ENCODE peak calls at places on chromosomes 1 and 21, in five cellular contexts. W is tibial artery; P is right lobe of liver; Y is naive thymus-derived CD4-positive, alpha-beta T cell; Q is HFF-Myc. B is an unnamed sample.

GRCh38 chr1:76124196-76124595 is 49.6 kb downstream of the ST6GALNAC3 start:
- DNase-seq in W (no peak), P (no peak), Y (no peak), Q (no peak), B (no peak)

GRCh38 chr1:102120910-102121309 is 124.2 kb upstream of the OLFM3 start:
- DNase-seq in Y (no peak), P (no peak), W (no peak), Q (no peak), B (no peak)

GRCh38 chr1:62103880-62104279 is 90.8 kb upstream of the L1TD1 start:
- DNase-seq in W (no peak), Q (no peak), P (no peak), Y (no peak), B (no peak)

GRCh38 chr1:24659166-24659904 is 16.2 kb downstream of the SRRM1 start:
- DNase-seq in W (no peak), Q (no peak), Y (no peak), P (no peak), B (no peak)

GRCh38 chr1:165445388-165445787 is 462 bp upstream of the RXRG start:
- DNase-seq in W (no peak), P (no peak), Y (no peak), Q (no peak), B (no peak)

GRCh38 chr1:200334661-200335256 is 75.1 kb downstream of the ZNF281 start:
- DNase-seq in W (no peak), Q (no peak), Y (no peak), P (no peak), B (no peak)

GRCh38 chr1:119646521-119647227 is 1.4 kb downstream of the ZNF697 start:
- DNase-seq in W (no peak), Q (no peak), Y (no peak), P (no peak), B (no peak)

GRCh38 chr1:186896211-186896610 is 67.5 kb downstream of the PLA2G4A start:
- DNase-seq in W (no peak), P (no peak), Y (no peak), Q (no peak), B (no peak)

GRCh38 chr1:12063141-12064072 is at the start of gene TNFRSF8:
- DNase-seq in P (no peak), Y (no peak), W (no peak), Q (no peak), B (no peak)

GRCh38 chr1:91749690-91750335 is 136.1 kb downstream of the TGFBR3 start:
- DNase-seq in W (no peak), P (no peak), Y (no peak), Q (no peak), B (no peak)

GRCh38 chr1:156124557-156125483 is 10.3 kb downstream of the LMNA start:
- DNase-seq in P (no peak), W (peak), Y (peak), Q (no peak), B (no peak)

GRCh38 chr21:26948194-26948593 is 18.7 kb downstream of the ADAMTS5 start:
- DNase-seq in Y (no peak), W (no peak), P (no peak), Q (no peak), B (no peak)

GRCh38 chr21:42220138-42220701 is 1.3 kb downstream of the ABCG1 start:
- DNase-seq in W (peak), Y (peak), Q (no peak), P (peak), B (no peak)

GRCh38 chr21:37704751-37705150 is 211.5 kb downstream of the KCNJ6 start:
- DNase-seq in Q (no peak), W (no peak), Y (no peak), P (peak), B (no peak)

GRCh38 chr1:184443624-184444023 is 56.8 kb downstream of the C1orf21 start:
- DNase-seq in Q (no peak), W (no peak), Y (no peak), P (no peak), B (no peak)

GRCh38 chr1:167223144-167224103 is 2.7 kb downstream of the POU2F1 start:
- DNase-seq in P (no peak), Y (no peak), W (no peak), Q (peak), B (no peak)

GRCh38 chr1:178271471-178271870 is 177.6 kb downstream of the RASAL2 start:
- DNase-seq in P (no peak), Q (no peak), W (no peak), Y (no peak), B (no peak)

GRCh38 chr1:41498809-41499208 is 14.3 kb upstream of the EDN2 start:
- DNase-seq in Y (no peak), W (no peak), P (peak), Q (no peak), B (peak)

GRCh38 chr1:203467550-203467921 is 8.1 kb upstream of the PRELP start:
- DNase-seq in Y (no peak), W (peak), Q (no peak), P (peak), B (no peak)

GRCh38 chr1:160108888-160109662 is 6.5 kb upstream of the ATP1A2 start:
- DNase-seq in Y (peak), P (no peak), Q (peak), W (no peak), B (no peak)

GRCh38 chr1:11316701-11317100 is 43.7 kb downstream of the UBIAD1 start:
- DNase-seq in Y (no peak), P (no peak), W (no peak), Q (no peak), B (no peak)

GRCh38 chr1:91014475-91014874 is 7.4 kb downstream of the ZNF644 start:
- DNase-seq in Y (no peak), Q (no peak), P (no peak), W (no peak), B (no peak)

GRCh38 chr1:89065077-89065868 is at the start of gene GBP1:
- DNase-seq in Y (peak), Q (peak), W (no peak), P (no peak), B (no peak)

GRCh38 chr1:85258536-85259117 is 835 bp downstream of the C1orf52 start:
- DNase-seq in W (no peak), P (no peak), Q (no peak), Y (no peak), B (no peak)

GRCh38 chr1:33017175-33017574 is 19.5 kb downstream of the AK2 start:
- DNase-seq in P (no peak), Q (no peak), W (no peak), Y (no peak), B (no peak)

GRCh38 chr1:107844009-107844408 is 121.0 kb downstream of the VAV3 start:
- DNase-seq in W (no peak), Q (no peak), P (no peak), Y (no peak), B (no peak)

GRCh38 chr1:244779410-244779809 is 56.0 kb upstream of the COX20 start:
- DNase-seq in W (no peak), Y (no peak), P (no peak), Q (no peak), B (no peak)

GRCh38 chr1:36239941-36240637 is 15.8 kb downstream of the THRAP3 start:
- DNase-seq in W (no peak), P (no peak), Q (no peak), Y (no peak), B (no peak)

GRCh38 chr1:154750681-154751665 is 119.1 kb downstream of the KCNN3 start:
- DNase-seq in Y (no peak), W (no peak), Q (no peak), P (no peak), B (no peak)

GRCh38 chr1:20698195-20698910 is 19.5 kb downstream of the KIF17 start:
- DNase-seq in W (no peak), P (no peak), Q (peak), Y (no peak), B (no peak)

GRCh38 chr1:206702803-206703202 is 18.1 kb downstream of the MAPKAPK2 start:
- DNase-seq in P (no peak), Y (no peak), Q (no peak), W (no peak), B (no peak)

GRCh38 chr1:228021526-228022030 is 14.8 kb downstream of the WNT3A start:
- DNase-seq in Y (no peak), Q (no peak), W (no peak), P (peak), B (peak)

GRCh38 chr1:173393655-173393993 is 83.5 kb upstream of the PRDX6 start:
- DNase-seq in W (no peak), Y (no peak), P (no peak), Q (peak), B (no peak)

GRCh38 chr1:222781251-222781650 is 33.6 kb upstream of the DISP1 start:
- DNase-seq in Y (no peak), W (no peak), P (no peak), Q (no peak), B (no peak)

GRCh38 chr1:222777977-222778376 is 36.9 kb upstream of the DISP1 start:
- DNase-seq in W (no peak), Y (no peak), Q (no peak), P (no peak), B (no peak)

DNA sequence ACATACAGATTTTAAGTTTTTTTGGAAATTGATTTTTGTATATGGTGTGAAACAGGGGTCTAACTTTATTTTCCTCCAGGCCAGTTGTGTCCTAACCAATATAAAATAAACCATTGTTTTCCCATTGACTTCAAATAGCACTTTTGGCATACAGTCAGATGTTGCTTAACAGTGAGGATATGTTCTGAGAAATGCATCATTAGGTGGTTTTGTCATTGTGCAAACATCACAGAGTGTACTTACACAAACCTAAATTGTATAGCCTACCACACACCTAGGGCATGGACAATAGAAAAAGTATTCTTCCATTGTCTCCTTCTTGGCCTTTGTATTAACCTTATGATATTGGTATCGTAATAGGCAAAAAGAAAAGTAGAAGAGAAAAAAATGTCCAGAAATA is 37.4 kb upstream of the DISP1 start:
- DNase-seq in P (no peak), W (no peak), Q (no peak), Y (no peak), B (no peak)
- H3K4me3 ChIP-seq in P (no peak), W (no peak), Q (no peak), Y (no peak), B (no peak)

DNA sequence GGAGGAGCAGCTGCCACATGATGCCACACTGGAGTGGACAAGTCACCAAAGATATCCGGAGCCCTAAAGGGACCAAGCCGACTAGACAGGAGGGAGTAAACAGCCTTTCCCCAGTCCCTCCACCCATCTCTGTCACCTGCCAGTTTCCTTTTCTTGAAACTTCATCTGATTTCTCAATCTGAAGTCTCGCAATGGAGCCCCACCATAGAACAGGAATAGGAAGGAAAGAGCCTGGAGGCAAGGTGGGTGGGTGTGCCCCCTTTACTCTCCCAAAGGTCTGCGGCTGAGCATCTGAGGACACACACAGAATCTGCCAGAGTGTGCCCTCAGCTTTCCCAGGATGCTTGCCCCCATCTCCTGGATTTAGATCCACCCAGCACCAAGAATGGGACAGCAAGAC is at the start of gene FCGR3B:
- DNase-seq in Y (no peak), P (no peak), W (no peak), Q (no peak), B (no peak)
- H3K4me3 ChIP-seq in Y (no peak), P (no peak), W (no peak), Q (no peak), B (no peak)

DNA sequence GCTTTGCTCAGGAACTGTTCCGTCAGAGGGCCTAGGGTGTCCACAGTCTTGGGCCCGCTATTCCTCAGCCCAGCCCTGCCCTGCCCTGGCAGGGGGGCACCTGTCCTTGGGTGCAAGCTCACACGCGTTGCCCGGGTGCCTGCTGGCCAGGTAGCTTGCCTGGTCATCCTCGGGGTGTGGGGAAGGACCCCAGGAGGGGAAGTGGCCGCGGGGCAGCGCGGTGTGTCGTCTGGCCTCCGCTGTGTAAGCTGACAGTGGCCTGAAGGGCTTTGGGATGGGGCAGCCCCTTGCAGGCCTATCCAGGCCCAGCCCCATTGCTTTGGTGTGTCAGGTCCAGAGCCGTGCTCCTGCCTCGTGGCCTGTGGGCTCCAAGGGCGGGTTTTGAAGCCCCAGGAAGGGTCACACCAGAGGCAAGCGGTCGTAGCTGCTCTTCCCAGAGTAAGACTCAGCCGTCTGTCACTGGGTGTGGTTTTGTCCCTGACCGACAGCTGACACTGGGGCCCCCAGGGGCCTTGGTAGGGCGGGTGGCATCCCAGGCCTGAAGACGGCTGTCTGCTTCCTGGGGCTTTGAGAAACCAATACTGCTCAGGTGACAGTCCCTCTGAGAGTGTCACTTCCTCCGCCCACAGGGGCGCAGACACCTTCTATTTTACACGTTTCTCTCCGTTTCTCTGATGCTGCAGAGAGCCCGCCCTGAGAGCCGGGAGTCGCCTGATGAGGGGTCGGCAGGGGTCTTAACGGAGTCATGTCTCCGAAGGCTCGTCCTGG is 72.1 kb downstream of the SKI start:
- DNase-seq in P (no peak), W (no peak), Q (no peak), Y (peak), B (no peak)
- H3K4me3 ChIP-seq in P (peak), W (peak), Q (no peak), Y (peak), B (no peak)

DNA sequence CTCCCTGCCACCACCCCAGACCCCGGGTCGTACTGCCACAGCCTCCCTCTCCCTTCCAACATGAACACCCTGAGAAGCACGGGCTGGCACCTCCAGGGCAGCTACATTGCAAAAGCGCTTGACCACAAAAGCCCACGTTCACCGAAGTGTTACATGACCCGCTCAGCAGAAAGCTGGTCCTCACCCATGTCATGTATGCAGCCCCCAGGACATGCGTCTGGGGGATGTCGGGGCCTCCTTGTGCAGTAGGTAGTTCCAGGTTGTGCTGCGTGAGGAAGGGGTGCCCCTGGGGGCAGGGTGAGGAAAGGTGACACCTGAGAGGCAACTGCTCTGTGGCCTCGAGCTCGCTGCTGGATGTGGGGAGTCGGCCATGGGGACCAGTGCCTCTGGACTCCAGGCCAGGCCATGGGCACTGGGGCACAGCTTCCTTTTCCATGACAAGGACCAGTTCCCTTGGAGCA is 102.0 kb upstream of the C1orf174 start:
- DNase-seq in P (no peak), W (no peak), Y (no peak), Q (no peak), B (no peak)
- H3K4me3 ChIP-seq in P (no peak), W (no peak), Y (no peak), Q (no peak), B (no peak)

GRCh38 chr1:219927956-219928790 is at the start of gene SLC30A10:
- DNase-seq in P (peak), W (no peak), Q (no peak), Y (no peak), B (no peak)

GRCh38 chr1:219924348-219924747 is 4.0 kb downstream of the SLC30A10 start:
- DNase-seq in W (no peak), P (no peak), Y (no peak), Q (no peak), B (no peak)

GRCh38 chr1:219928791-219929118 is 398 bp upstream of the SLC30A10 start:
- DNase-seq in P (no peak), W (no peak), Q (no peak), Y (no peak), B (no peak)

GRCh38 chr1:219927298-219927955 is 930 bp downstream of the SLC30A10 start:
- DNase-seq in W (no peak), Q (no peak), P (no peak), Y (no peak), B (no peak)

GRCh38 chr1:219926363-219926998 is 1.9 kb downstream of the SLC30A10 start:
- DNase-seq in W (no peak), Y (no peak), Q (no peak), P (no peak), B (no peak)
- H3K4me3 ChIP-seq in W (no peak), Y (no peak), Q (no peak), P (peak), B (no peak)

DNA sequence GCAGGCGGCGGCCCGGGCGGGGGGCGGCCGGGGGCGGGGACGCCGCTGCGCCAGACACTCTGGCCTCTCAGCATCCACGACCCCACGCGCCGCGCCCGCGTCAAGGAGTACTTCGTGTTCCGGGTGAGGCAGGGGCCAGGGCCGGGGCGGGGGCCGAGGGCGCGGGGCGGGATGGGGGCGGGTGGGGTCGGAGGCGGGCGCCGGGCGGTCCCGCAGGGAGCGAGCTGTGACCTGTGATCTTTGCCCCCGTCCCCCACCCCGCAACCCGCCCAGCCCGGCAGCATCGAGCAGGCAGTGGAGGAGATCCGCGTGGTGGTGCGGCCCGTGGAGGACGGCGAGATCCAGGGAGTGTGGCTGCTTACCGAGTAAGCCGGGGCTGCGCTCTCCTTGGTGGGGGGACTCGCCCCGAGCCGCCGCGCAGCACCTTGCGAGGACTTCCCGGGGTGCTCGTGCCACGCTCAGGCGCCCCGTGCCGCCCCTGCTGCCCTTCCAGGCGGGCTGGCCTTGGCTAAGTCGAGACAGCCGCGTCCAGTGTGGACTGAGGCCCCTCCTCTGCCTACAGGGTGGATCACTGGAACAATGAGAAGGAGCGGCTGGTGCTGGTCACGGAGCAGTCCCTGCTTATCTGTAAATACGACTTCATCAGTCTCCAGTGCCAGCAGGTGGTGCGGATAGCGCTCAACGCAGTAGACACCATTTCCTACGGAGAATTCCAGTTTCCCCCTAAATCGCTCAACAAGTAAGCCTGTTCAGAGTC is 514 bp downstream of the TPRG1L start:
- DNase-seq in W (no peak), Q (no peak), P (peak), Y (no peak), B (no peak)
- H3K4me3 ChIP-seq in W (peak), Q (peak), P (peak), Y (peak), B (peak)

DNA sequence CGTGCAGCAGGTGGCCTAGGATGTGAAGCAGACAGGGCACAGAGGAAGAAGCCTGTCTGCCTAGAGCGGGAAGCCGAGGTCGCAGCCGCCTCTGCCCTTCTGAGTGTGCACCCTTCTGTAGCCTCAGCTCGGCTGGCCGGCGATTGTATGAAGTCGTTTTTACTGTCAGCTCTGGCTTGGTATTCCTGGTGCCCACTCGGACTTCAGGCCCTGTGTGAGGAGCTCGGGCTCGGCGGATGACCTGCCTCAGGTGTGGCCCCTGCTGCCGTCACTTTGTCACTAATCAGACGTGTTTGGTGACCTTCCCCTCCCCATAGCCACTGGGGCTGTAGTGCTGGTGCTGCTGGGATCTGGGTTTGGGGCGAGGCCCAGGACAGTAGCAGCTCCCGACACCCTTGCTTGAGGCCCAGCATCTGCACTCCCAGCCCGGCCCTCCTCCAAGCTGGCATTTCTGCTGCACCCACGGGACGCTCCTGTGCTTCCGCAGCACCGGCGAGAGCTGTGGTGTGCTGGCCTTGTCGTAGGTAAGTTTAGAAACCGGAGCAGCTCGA is 18.1 kb downstream of the SLX9 start:
- DNase-seq in Q (no peak), W (no peak), P (no peak), Y (no peak), B (no peak)
- H3K4me3 ChIP-seq in Q (no peak), W (peak), P (no peak), Y (no peak), B (no peak)

DNA sequence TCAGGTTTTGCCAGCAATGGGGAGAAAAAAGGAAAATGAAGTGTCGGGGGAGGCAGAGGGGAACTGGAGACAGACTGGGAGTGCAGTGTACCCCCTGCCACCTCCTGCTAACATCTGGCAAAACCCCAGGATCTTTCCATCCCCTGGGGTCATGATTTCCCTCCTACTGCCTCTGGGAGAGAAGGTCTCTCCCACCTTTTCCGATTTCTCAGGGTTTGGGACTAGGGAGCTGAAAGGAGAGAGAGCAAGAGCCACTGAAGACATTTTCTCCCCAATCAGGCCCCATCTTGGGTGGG is 5.1 kb downstream of the FHL3 start:
- DNase-seq in W (no peak), Q (no peak), Y (no peak), P (no peak), B (no peak)
- H3K4me3 ChIP-seq in W (peak), Q (peak), Y (no peak), P (no peak), B (no peak)